ENCODE peak calls at places on chromosomes 7 and 10, in seven cellular contexts. Q is prostate gland, T is GM06990, O is HL-60, M is tibial nerve, H is mesothelial cell of epicardium, W is K562. D is an unnamed sample.

GRCh38 chr10:17375936-17376584 is 78.3 kb downstream of the ST8SIA6 start:
- DNase-seq in Q (no peak), T (peak), O (no peak), M (no peak), H (no peak), W (peak), D (no peak)

GRCh38 chr7:54259185-54259584 is 283.0 kb upstream of the VSTM2A start:
- DNase-seq in Q (no peak), T (no peak), O (no peak), M (no peak), H (no peak), W (no peak), D (no peak)

GRCh38 chr7:132061931-132062330 is 505.5 kb upstream of the PODXL start:
- DNase-seq in Q (no peak), T (no peak), O (no peak), M (no peak), H (no peak), W (no peak), D (no peak)

GRCh38 chr10:128630787-128631252 is 504.6 kb upstream of the MKI67 start:
- DNase-seq in Q (no peak), T (no peak), O (no peak), M (no peak), H (no peak), W (no peak), D (no peak)

GRCh38 chr7:20035279-20035875 is 181.8 kb downstream of the MACC1 start:
- DNase-seq in Q (no peak), T (no peak), O (no peak), M (no peak), H (no peak), W (no peak), D (no peak)

GRCh38 chr7:139108256-139109187 is 998 bp downstream of the ZC3HAV1 start:
- DNase-seq in Q (peak), T (peak), O (no peak), M (peak), H (no peak), W (peak), D (peak)

GRCh38 chr10:95266674-95267095 is 24.1 kb downstream of the PDLIM1 start:
- DNase-seq in Q (no peak), T (no peak), O (peak), M (no peak), H (no peak), W (peak), D (peak)

GRCh38 chr10:69492091-69492745 is 41.0 kb downstream of the TSPAN15 start:
- DNase-seq in Q (no peak), T (no peak), O (no peak), M (no peak), H (no peak), W (no peak), D (no peak)

GRCh38 chr10:70308121-70309060 is 24.6 kb upstream of the NPFFR1 start:
- DNase-seq in Q (no peak), T (no peak), O (no peak), M (no peak), H (no peak), W (no peak), D (no peak)

GRCh38 chr10:79266543-79267312 is 80.5 kb upstream of the PPIF start:
- DNase-seq in Q (no peak), T (peak), O (no peak), M (peak), H (no peak), W (no peak), D (peak)

GRCh38 chr10:60942604-60943269 is 1.2 kb downstream of the RHOBTB1 start:
- DNase-seq in Q (peak), T (peak), O (peak), M (peak), H (peak), W (peak), D (peak)

GRCh38 chr10:131946880-131947279 is 34.8 kb downstream of the BNIP3 start:
- DNase-seq in Q (no peak), T (no peak), O (no peak), M (no peak), H (no peak), W (no peak), D (no peak)

GRCh38 chr7:74290590-74290950 is 1.4 kb downstream of the CLIP2 start:
- DNase-seq in Q (no peak), T (no peak), O (no peak), M (no peak), H (no peak), W (no peak), D (no peak)

GRCh38 chr10:99894613-99895012 is 112.2 kb downstream of the ABCC2 start:
- DNase-seq in Q (no peak), T (no peak), O (no peak), M (no peak), H (no peak), W (no peak), D (no peak)

GRCh38 chr7:473870-474604 is 45.6 kb downstream of the PDGFA start:
- DNase-seq in Q (no peak), T (no peak), O (no peak), M (no peak), H (no peak), W (no peak), D (no peak)

GRCh38 chr7:139358541-139359365 is 941 bp upstream of the LUC7L2 start:
- DNase-seq in Q (peak), T (peak), O (no peak), M (no peak), H (peak), W (peak), D (peak)

GRCh38 chr7:1918881-1919525 is 248.9 kb downstream of the ELFN1 start:
- DNase-seq in Q (no peak), T (no peak), O (no peak), M (no peak), H (no peak), W (no peak), D (peak)

GRCh38 chr10:88682491-88682890 is 18.2 kb downstream of the LIPF start:
- DNase-seq in Q (no peak), T (no peak), O (no peak), M (no peak), H (no peak), W (no peak), D (no peak)

GRCh38 chr10:29634764-29635625 is at the start of gene SVIL:
- DNase-seq in Q (peak), T (no peak), O (no peak), M (peak), H (no peak), W (no peak), D (no peak)
- TF ChIP-seq CTCF in Q (peak), T (no peak), O (no peak), M (no peak), H (no peak), W (no peak), D (no peak)

DNA sequence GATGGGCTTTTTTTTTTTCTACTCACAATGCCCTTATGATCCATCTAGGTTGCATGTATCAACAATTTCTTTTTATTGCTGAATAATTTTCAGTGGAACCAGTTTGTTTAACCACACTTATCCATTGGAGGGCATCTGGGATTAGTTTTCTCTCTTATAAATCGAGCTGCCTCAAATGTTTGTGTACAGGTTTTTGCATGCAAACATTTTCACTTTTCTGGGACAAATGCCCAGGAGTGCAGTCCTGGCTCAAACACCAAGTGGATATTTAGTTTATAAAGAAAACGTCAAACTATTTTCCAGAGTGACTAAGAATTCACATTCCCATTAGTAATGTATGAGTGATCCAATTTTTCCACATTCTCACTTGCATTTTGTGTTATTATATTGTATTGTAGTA is 313.4 kb downstream of the CXCL12 start:
- DNase-seq in Q (no peak), T (no peak), O (no peak), M (no peak), H (no peak), W (no peak), D (no peak)
- TF ChIP-seq CTCF in Q (no peak), T (no peak), O (no peak), M (no peak), H (no peak), W (no peak), D (no peak)

DNA sequence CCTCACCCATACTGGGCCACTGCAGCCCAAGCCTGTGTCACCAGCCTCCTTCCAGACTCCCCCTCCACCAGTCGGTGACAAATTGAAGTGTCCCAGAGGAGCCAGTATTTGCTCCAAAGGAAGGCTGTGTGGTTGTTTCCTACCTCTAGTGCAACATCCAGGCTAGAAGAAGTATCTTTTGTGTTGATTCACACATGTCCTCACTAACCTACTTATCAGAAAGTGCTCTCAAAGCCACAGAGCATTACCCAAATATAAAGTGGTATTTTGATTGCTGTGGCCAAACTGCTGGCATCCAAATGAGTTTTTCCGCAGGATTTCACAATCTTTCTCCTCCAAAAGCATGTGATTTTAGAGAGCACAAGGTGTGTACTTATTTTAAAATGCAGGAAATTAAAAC is 134.8 kb downstream of the CUL2 start:
- DNase-seq in Q (peak), T (no peak), O (no peak), M (no peak), H (no peak), W (no peak), D (no peak)
- TF ChIP-seq CTCF in Q (no peak), T (no peak), O (no peak), M (no peak), H (no peak), W (no peak), D (no peak)

GRCh38 chr10:14186245-14186644 is 144.5 kb downstream of the FRMD4A start:
- DNase-seq in Q (no peak), T (no peak), O (no peak), M (no peak), H (no peak), W (peak), D (no peak)
- TF ChIP-seq CTCF in Q (no peak), T (peak), O (no peak), M (no peak), H (no peak), W (peak), D (no peak)

D was measured in pancreas.